ENCODE peak calls at places on chromosomes 12 and 14, in six cellular contexts. W is C1 segment of cervical spinal cord, E is GM23338, O is mucosa of descending colon, X is fibroblast of the conjunctiva, U is RKO. N is an unnamed sample.

GRCh38 chr12:11433664-11434063 is 38.3 kb upstream of the PRB2 start:
- DNase-seq in W (no peak), E (no peak), O (no peak), X (no peak), U (no peak), N (no peak)

GRCh38 chr14:52283099-52283498 is 15.6 kb downstream of the PTGDR start:
- DNase-seq in W (no peak), E (no peak), O (no peak), X (no peak), U (no peak), N (no peak)

GRCh38 chr12:58412466-58412865 is 471.1 kb downstream of the ATP23 start:
- DNase-seq in W (no peak), E (no peak), O (no peak), X (no peak), U (no peak), N (no peak)

GRCh38 chr14:60655898-60656754 is 6.8 kb upstream of the SIX1 start:
- DNase-seq in W (no peak), E (peak), O (no peak), X (no peak), U (no peak), N (no peak)

GRCh38 chr14:88829685-88830302 is 5.3 kb downstream of the TTC8 start:
- DNase-seq in W (no peak), E (no peak), O (no peak), X (no peak), U (no peak), N (no peak)

GRCh38 chr12:62732861-62733427 is 202.0 kb downstream of the PPM1H start:
- DNase-seq in W (no peak), E (no peak), O (no peak), X (no peak), U (peak), N (no peak)

GRCh38 chr12:5230151-5230550 is 186.5 kb downstream of the KCNA5 start:
- DNase-seq in W (no peak), E (no peak), O (no peak), X (no peak), U (no peak), N (no peak)

GRCh38 chr12:69497308-69498026 is 27.3 kb downstream of the FRS2 start:
- DNase-seq in W (no peak), E (no peak), O (no peak), X (no peak), U (no peak), N (no peak)

N was measured in substantia nigra.